ENCODE peak calls at places on chromosomes 11 and 22, in ten cellular contexts. O is activated CD4-positive, alpha-beta T cell treated with anti-CD3 and anti-CD28 coated beads, Interleukin-2, amount 50 U/mL, for 48 hours; L is NCI-H345; Q is stimulated activated CD8-positive, alpha-beta memory T cell treated with anti-CD3 and anti-CD28 coated beads, Interleukin-15, amount 100 ng/mL, for 1 hour; W is suprapubic skin; S is NCI-H1105 treated with DMSO at 0.1 percent for 48 hours; X is colonic mucosa; Z is stimulated activated CD4-positive, alpha-beta T cell treated with anti-CD3 and anti-CD28 coated beads, TNF-alpha, amount 100 ng/mL, for 4 hours; R is NAMALWA; T is CD4-positive, alpha-beta T cell. U is an unnamed sample.

GRCh38 chr11:16454284-16454683 is 97.9 kb upstream of the SOX6 start:
- DNase-seq in O (no peak), L (no peak), Q (no peak), W (no peak), S (no peak), X (no peak), Z (no peak), R (no peak), T (no peak), U (no peak)

GRCh38 chr11:5280582-5281102 is 10.9 kb upstream of the HBE1 start:
- DNase-seq in O (peak), L (peak), Q (no peak), W (no peak), S (no peak), X (peak), Z (no peak), R (peak), T (no peak), U (no peak)

GRCh38 chr11:126152152-126152551 is 59.3 kb downstream of the RPUSD4 start:
- DNase-seq in O (no peak), L (no peak), Q (no peak), W (no peak), S (no peak), X (no peak), Z (no peak), R (no peak), T (no peak), U (no peak)

GRCh38 chr11:88174627-88175003 is 628 bp downstream of the RAB38 start:
- DNase-seq in O (peak), L (peak), Q (no peak), W (peak), S (peak), X (peak), Z (no peak), R (no peak), T (no peak), U (peak)

GRCh38 chr22:30876925-30877553 is 91.5 kb downstream of the MORC2 start:
- DNase-seq in O (no peak), L (peak), Q (no peak), W (peak), S (peak), X (no peak), Z (no peak), R (no peak), T (no peak), U (no peak)

GRCh38 chr11:2303627-2304155 is 1.9 kb downstream of the TSPAN32 start:
- DNase-seq in O (no peak), L (no peak), Q (no peak), W (no peak), S (no peak), X (no peak), Z (no peak), R (no peak), T (no peak), U (no peak)

GRCh38 chr11:113553235-113553634 is 78.0 kb upstream of the DRD2 start:
- DNase-seq in O (no peak), L (no peak), Q (no peak), W (no peak), S (no peak), X (no peak), Z (no peak), R (no peak), T (no peak), U (no peak)

GRCh38 chr11:64007629-64008282 is 21.5 kb downstream of the OTUB1 start:
- DNase-seq in O (no peak), L (no peak), Q (no peak), W (peak), S (peak), X (peak), Z (no peak), R (no peak), T (no peak), U (peak)

GRCh38 chr11:104073950-104074349 is 37.5 kb downstream of the DDI1 start:
- DNase-seq in O (no peak), L (no peak), Q (no peak), W (no peak), S (no peak), X (no peak), Z (no peak), R (peak), T (no peak), U (no peak)

GRCh38 chr11:115581871-115582639 is 77.8 kb upstream of the CADM1 start:
- DNase-seq in O (no peak), L (peak), Q (no peak), W (no peak), S (peak), X (peak), Z (no peak), R (no peak), T (no peak), U (no peak)

GRCh38 chr11:62543680-62544444 is 2.7 kb downstream of the AHNAK start:
- DNase-seq in O (peak), L (no peak), Q (no peak), W (no peak), S (no peak), X (peak), Z (no peak), R (no peak), T (no peak), U (no peak)

GRCh38 chr11:17923213-17923612 is 89.6 kb downstream of the SERGEF start:
- DNase-seq in O (no peak), L (no peak), Q (no peak), W (no peak), S (no peak), X (no peak), Z (no peak), R (no peak), T (no peak), U (no peak)

GRCh38 chr11:48172818-48173609 is 43.6 kb upstream of the OR4B1 start:
- DNase-seq in O (peak), L (peak), Q (peak), W (no peak), S (peak), X (peak), Z (peak), R (peak), T (peak), U (peak)

GRCh38 chr11:41320233-41320993 is 139.0 kb downstream of the LRRC4C start:
- DNase-seq in O (no peak), L (no peak), Q (no peak), W (no peak), S (no peak), X (no peak), Z (no peak), R (no peak), T (no peak), U (no peak)

GRCh38 chr11:2534131-2534956 is 89.5 kb downstream of the KCNQ1 start:
- DNase-seq in O (no peak), L (no peak), Q (no peak), W (peak), S (no peak), X (no peak), Z (no peak), R (no peak), T (no peak), U (peak)

GRCh38 chr11:19769820-19770219 is 57.2 kb downstream of the NAV2 start:
- DNase-seq in O (no peak), L (no peak), Q (no peak), W (no peak), S (no peak), X (no peak), Z (no peak), R (no peak), T (no peak), U (no peak)

GRCh38 chr11:133343951-133344350 is 188.3 kb downstream of the OPCML start:
- DNase-seq in O (no peak), L (peak), Q (no peak), W (no peak), S (no peak), X (no peak), Z (no peak), R (no peak), T (no peak), U (no peak)

GRCh38 chr11:132734217-132734616 is 798.1 kb downstream of the OPCML start:
- DNase-seq in O (no peak), L (no peak), Q (no peak), W (no peak), S (no peak), X (no peak), Z (no peak), R (no peak), T (no peak), U (no peak)

GRCh38 chr11:65766535-65766934 is 14.2 kb downstream of the AP5B1 start:
- DNase-seq in O (no peak), L (no peak), Q (no peak), W (no peak), S (no peak), X (no peak), Z (no peak), R (no peak), T (no peak), U (no peak)

GRCh38 chr22:39419911-39420310 is 20.3 kb downstream of the TAB1 start:
- DNase-seq in O (no peak), L (no peak), Q (no peak), W (no peak), S (no peak), X (no peak), Z (no peak), R (no peak), T (no peak), U (no peak)

GRCh38 chr11:122666743-122667142 is 11.2 kb downstream of the UBASH3B start:
- DNase-seq in O (no peak), L (no peak), Q (no peak), W (no peak), S (no peak), X (no peak), Z (no peak), R (no peak), T (no peak), U (no peak)

GRCh38 chr11:106399075-106399500 is 321.6 kb downstream of the AASDHPPT start:
- DNase-seq in O (no peak), L (no peak), Q (no peak), W (no peak), S (no peak), X (no peak), Z (no peak), R (no peak), T (no peak), U (peak)

GRCh38 chr11:113991718-113992458 is 17.0 kb downstream of the HTR3A start:
- DNase-seq in O (no peak), L (peak), Q (no peak), W (no peak), S (peak), X (no peak), Z (no peak), R (no peak), T (no peak), U (no peak)

GRCh38 chr22:45903355-45904149 is 73.4 kb downstream of the WNT7B start:
- DNase-seq in O (no peak), L (no peak), Q (no peak), W (no peak), S (no peak), X (no peak), Z (no peak), R (no peak), T (no peak), U (no peak)

U was measured in ureter.